ENCODE peak calls at places on chromosomes 1 and 21, in four cellular contexts. M, T, Y and F are unnamed samples.

GRCh38 chr1:202162418-202163280 is 2.2 kb upstream of the PTPN7 start:
- DNase-seq in M (no peak), T (no peak), Y (no peak), F (no peak)

GRCh38 chr1:6554907-6555778 is at the start of gene TAS1R1:
- DNase-seq in M (no peak), T (peak), Y (no peak), F (no peak)

GRCh38 chr1:38005195-38006007 is at the start of gene FHL3:
- DNase-seq in M (peak), T (peak), Y (peak), F (no peak)

GRCh38 chr1:14404847-14405246 is 193.6 kb upstream of the KAZN start:
- DNase-seq in M (no peak), T (no peak), Y (no peak), F (no peak)

GRCh38 chr1:154749078-154749760 is 120.9 kb downstream of the KCNN3 start:
- DNase-seq in M (peak), T (peak), Y (no peak), F (no peak)

GRCh38 chr1:84997667-84998600 is 1.0 kb upstream of the MCOLN2 start:
- DNase-seq in M (no peak), T (peak), Y (no peak), F (no peak)

GRCh38 chr1:38603907-38604306 is 255.7 kb downstream of the RRAGC start:
- DNase-seq in M (no peak), T (no peak), Y (no peak), F (no peak)

GRCh38 chr1:221816899-221817298 is 75.0 kb upstream of the DUSP10 start:
- DNase-seq in M (peak), T (peak), Y (no peak), F (no peak)

GRCh38 chr1:166119678-166120077 is 47.1 kb downstream of the FAM78B start:
- DNase-seq in M (no peak), T (no peak), Y (no peak), F (no peak)

GRCh38 chr1:46489638-46490602 is at the start of gene DMBX1:
- DNase-seq in M (no peak), T (peak), Y (no peak), F (no peak)

GRCh38 chr1:192901500-192901899 is 92.7 kb downstream of the RGS2 start:
- DNase-seq in M (no peak), T (peak), Y (no peak), F (no peak)

GRCh38 chr1:234276389-234276788 is 96.9 kb upstream of the COA6 start:
- DNase-seq in M (no peak), T (no peak), Y (no peak), F (no peak)

GRCh38 chr1:19533626-19534025 is 48.3 kb upstream of the CAPZB start:
- DNase-seq in M (no peak), T (no peak), Y (peak), F (no peak)

GRCh38 chr21:18443085-18443484 is 39.5 kb upstream of the TMPRSS15 start:
- DNase-seq in M (no peak), T (no peak), Y (no peak), F (no peak)

GRCh38 chr1:239952348-239953307 is 139.1 kb upstream of the FMN2 start:
- DNase-seq in M (peak), T (peak), Y (no peak), F (peak)

GRCh38 chr1:177586429-177586828 is 383.4 kb downstream of the SEC16B start:
- DNase-seq in M (peak), T (peak), Y (no peak), F (no peak)

GRCh38 chr1:42006836-42007235 is 88.1 kb upstream of the HIVEP3 start:
- DNase-seq in M (peak), T (peak), Y (no peak), F (no peak)

GRCh38 chr1:153945131-153945794 is 1.3 kb downstream of the DENND4B start:
- DNase-seq in M (peak), T (peak), Y (peak), F (no peak)

GRCh38 chr1:202018226-202018475 is 7.8 kb downstream of the ELF3 start:
- DNase-seq in M (no peak), T (no peak), Y (no peak), F (no peak)

GRCh38 chr1:164733070-164733469 is 174.1 kb downstream of the PBX1 start:
- DNase-seq in M (peak), T (peak), Y (no peak), F (no peak)

GRCh38 chr1:27634982-27635362 is at the start of gene FGR:
- DNase-seq in M (no peak), T (no peak), Y (peak), F (no peak)

GRCh38 chr1:22121421-22121911 is 21.4 kb downstream of the WNT4 start:
- DNase-seq in M (no peak), T (no peak), Y (no peak), F (no peak)

GRCh38 chr1:60108223-60108622 is 34.7 kb upstream of the C1orf87 start:
- DNase-seq in M (no peak), T (no peak), Y (no peak), F (no peak)

GRCh38 chr21:35048706-35049617 is at the start of gene RUNX1:
- DNase-seq in M (peak), T (peak), Y (peak), F (no peak)

GRCh38 chr21:46637952-46638746 is 2.7 kb downstream of the PRMT2 start:
- DNase-seq in M (no peak), T (peak), Y (no peak), F (no peak)

DNA sequence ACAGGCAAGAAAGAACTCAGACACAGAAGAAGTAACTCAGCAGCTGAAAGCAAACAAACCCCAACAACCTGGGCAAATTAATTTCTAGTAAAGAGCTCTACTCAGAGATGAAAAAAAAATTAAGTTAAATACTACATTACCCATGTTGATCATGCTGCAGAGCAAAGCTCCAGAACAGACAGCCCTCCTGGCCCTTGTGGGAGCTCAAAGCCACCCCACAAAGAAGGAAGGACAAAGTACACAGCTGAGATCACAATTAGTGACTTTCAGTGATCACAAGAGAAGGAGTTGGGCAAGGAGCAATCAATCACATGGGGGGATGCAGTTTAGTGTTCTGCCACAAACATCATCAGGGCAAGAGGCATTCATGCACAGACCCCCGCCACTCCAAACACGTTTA is 114.3 kb downstream of the DAB1 start:
- DNase-seq in M (no peak), T (no peak), Y (no peak), F (no peak)
- H3K27ac ChIP-seq in M (no peak), T (no peak), Y (no peak), F (no peak)

GRCh38 chr1:167223144-167224103 is 2.7 kb downstream of the POU2F1 start:
- DNase-seq in M (no peak), T (peak), Y (no peak), F (no peak)

GRCh38 chr1:167229719-167230385 is 9.2 kb downstream of the POU2F1 start:
- DNase-seq in M (peak), T (no peak), Y (no peak), F (no peak)

GRCh38 chr1:167230437-167230836 is 9.8 kb downstream of the POU2F1 start:
- DNase-seq in M (no peak), T (no peak), Y (no peak), F (no peak)

GRCh38 chr1:167225920-167226319 is 5.2 kb downstream of the POU2F1 start:
- DNase-seq in M (no peak), T (no peak), Y (no peak), F (no peak)

DNA sequence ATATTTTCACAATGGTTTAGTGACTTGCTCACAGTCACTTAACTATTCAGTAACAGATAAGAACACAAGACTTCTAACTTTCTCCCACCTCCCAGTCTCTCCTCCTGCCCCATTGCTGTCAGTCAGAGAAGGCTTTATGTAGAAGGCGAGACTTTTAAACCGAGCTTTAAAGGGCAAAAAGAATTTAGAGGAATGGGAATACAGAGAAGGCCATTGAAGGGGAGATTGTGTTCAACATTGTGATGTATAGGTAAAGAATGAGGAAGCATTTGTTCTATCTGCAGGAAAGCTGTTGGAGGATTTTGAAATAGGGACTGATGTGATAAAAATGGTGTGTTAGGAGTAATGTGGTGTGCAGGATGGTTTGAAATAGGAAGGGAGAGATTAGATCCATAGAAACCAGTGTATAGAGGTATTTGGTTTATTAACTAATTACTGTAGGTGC is 7.3 kb downstream of the POU2F1 start:
- DNase-seq in M (peak), T (peak), Y (no peak), F (no peak)
- H3K27ac ChIP-seq in M (peak), T (no peak), Y (no peak), F (no peak)

GRCh38 chr1:15691434-15692032 is 7.4 kb downstream of the PLEKHM2 start:
- DNase-seq in M (peak), T (peak), Y (peak), F (no peak)

GRCh38 chr1:15690317-15690716 is 6.2 kb downstream of the PLEKHM2 start:
- DNase-seq in M (no peak), T (no peak), Y (no peak), F (no peak)

GRCh38 chr1:15696956-15697521 is 12.9 kb downstream of the PLEKHM2 start:
- DNase-seq in M (no peak), T (no peak), Y (no peak), F (no peak)

GRCh38 chr1:15692121-15692682 is 8.1 kb downstream of the PLEKHM2 start:
- DNase-seq in M (no peak), T (peak), Y (no peak), F (no peak)

GRCh38 chr1:15693371-15693770 is 9.3 kb downstream of the PLEKHM2 start:
- DNase-seq in M (no peak), T (no peak), Y (no peak), F (no peak)
- H3K27ac ChIP-seq in M (peak), T (no peak), Y (no peak), F (no peak)

GRCh38 chr1:109815809-109816791 is 52.4 kb upstream of the EPS8L3 start:
- DNase-seq in M (peak), T (peak), Y (no peak), F (no peak)
- H3K27ac ChIP-seq in M (no peak), T (no peak), Y (peak), F (no peak)

GRCh38 chr1:157195521-157196244 is 57.5 kb upstream of the ETV3 start:
- DNase-seq in M (no peak), T (no peak), Y (no peak), F (no peak)

GRCh38 chr1:157199421-157199755 is 61.2 kb upstream of the ETV3 start:
- DNase-seq in M (peak), T (peak), Y (no peak), F (no peak)

GRCh38 chr1:157198619-157199420 is 60.6 kb upstream of the ETV3 start:
- DNase-seq in M (no peak), T (no peak), Y (no peak), F (no peak)

GRCh38 chr1:157196245-157196543 is 58.0 kb upstream of the ETV3 start:
- DNase-seq in M (no peak), T (no peak), Y (no peak), F (no peak)

DNA sequence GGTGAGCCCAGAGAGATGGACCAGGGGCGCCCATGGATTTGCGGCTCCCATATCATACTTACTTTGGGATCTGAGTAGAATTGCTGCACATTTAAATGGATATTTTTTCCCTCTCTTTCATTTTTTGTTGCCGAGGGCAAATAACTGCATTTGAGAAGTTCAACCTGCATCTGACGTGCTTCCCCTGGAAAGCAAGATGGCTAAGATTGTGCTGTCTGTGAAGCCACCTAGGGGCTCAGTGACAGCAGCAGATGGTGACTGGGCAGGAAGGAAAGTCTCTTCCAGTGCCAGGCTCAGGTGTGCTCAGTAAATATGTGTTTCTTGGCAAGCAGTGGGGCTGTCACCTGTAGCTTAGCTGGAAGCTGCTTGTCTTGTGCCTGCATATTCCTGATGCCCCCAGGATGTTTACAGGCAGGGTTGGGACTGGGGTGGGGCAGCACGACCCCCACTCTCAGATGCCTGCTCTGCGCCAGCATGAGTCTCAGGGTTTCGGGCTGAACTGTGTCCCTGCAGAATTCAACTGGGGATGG is 59.8 kb upstream of the ETV3 start:
- DNase-seq in M (no peak), T (no peak), Y (no peak), F (no peak)
- H3K27ac ChIP-seq in M (no peak), T (no peak), Y (no peak), F (no peak)

DNA sequence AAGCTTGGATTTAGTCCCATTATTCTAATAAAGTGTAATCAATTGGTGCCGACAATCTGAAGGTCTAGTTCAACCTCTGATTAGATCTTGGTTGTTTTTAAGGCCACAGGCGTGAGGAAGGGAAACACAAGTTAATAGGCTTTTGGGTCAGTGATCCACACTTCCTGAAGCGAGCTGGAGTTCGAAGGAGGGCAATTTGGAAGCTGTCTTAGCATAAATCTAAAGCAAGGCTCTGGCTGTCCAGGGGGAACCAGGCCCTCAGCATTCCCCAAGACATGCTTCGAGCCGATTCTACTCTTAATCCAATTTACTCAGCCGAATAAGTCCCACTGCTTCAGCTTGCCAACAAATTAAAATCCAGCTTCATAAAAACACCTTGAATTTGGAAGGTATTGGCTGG is 194.1 kb downstream of the ATG4C start:
- DNase-seq in M (no peak), T (no peak), Y (no peak), F (no peak)
- H3K27ac ChIP-seq in M (no peak), T (no peak), Y (no peak), F (no peak)

GRCh38 chr1:162846256-162847212 is 14.4 kb downstream of the CCDC190 start:
- DNase-seq in M (no peak), T (peak), Y (no peak), F (no peak)
- H3K27ac ChIP-seq in M (no peak), T (no peak), Y (no peak), F (no peak)

GRCh38 chr1:173202430-173203145 is 4.5 kb downstream of the TNFSF4 start:
- DNase-seq in M (peak), T (peak), Y (peak), F (peak)
- H3K27ac ChIP-seq in M (no peak), T (peak), Y (no peak), F (no peak)